ENCODE peak calls at places on chromosomes 2 and 18, in eight cellular contexts. G is HepG2, V is transverse colon, M is SK-N-SH, Y is A549, W is GM12878, Q is ovary, X is tibial nerve. O is an unnamed sample.

GRCh38 chr2:222538535-222538934 is 114.2 kb downstream of the SGPP2 start:
- DNase-seq in G (no peak), V (no peak), M (no peak), Y (no peak), W (no peak), Q (no peak), X (no peak), O (no peak)

GRCh38 chr18:22168360-22168921 is 948 bp upstream of the GATA6 start:
- DNase-seq in G (peak; percentile 28), V (peak; percentile 56), M (peak; percentile 41), Y (peak; percentile 45), W (no peak), Q (peak; percentile 47), X (no peak), O (peak; percentile 72)

GRCh38 chr2:70743677-70744076 is 24.3 kb downstream of the ADD2 start:
- DNase-seq in G (no peak), V (no peak), M (no peak), Y (no peak), W (no peak), Q (no peak), X (no peak), O (no peak)

GRCh38 chr2:182763311-182763912 is 47.4 kb downstream of the DNAJC10 start:
- DNase-seq in G (peak; percentile 62), V (no peak), M (peak; percentile 19), Y (peak; percentile 55), W (no peak), Q (no peak), X (no peak), O (no peak)

GRCh38 chr2:172788871-172789270 is 53.2 kb downstream of the RAPGEF4 start:
- DNase-seq in G (no peak), V (no peak), M (no peak), Y (no peak), W (no peak), Q (no peak), X (no peak), O (no peak)

GRCh38 chr2:199458017-199458805 is 472 bp upstream of the SATB2 start:
- DNase-seq in G (no peak), V (no peak), M (no peak), Y (peak; percentile 71), W (no peak), Q (no peak), X (no peak), O (no peak)

GRCh38 chr2:141906673-141907072 is 224.1 kb downstream of the LRP1B start:
- DNase-seq in G (no peak), V (no peak), M (no peak), Y (no peak), W (no peak), Q (no peak), X (no peak), O (no peak)

GRCh38 chr2:151260492-151261239 is 997 bp downstream of the RBM43 start:
- DNase-seq in G (no peak), V (no peak), M (no peak), Y (no peak), W (peak; percentile 3), Q (no peak), X (no peak), O (no peak)

GRCh38 chr2:207184348-207184747 is 18.6 kb upstream of the KLF7 start:
- DNase-seq in G (no peak), V (no peak), M (no peak), Y (no peak), W (no peak), Q (no peak), X (no peak), O (no peak)

GRCh38 chr2:238238766-238239551 is 879 bp downstream of the HES6 start:
- DNase-seq in G (no peak), V (peak; percentile 43), M (peak; percentile 72), Y (no peak), W (no peak), Q (no peak), X (no peak), O (no peak)

GRCh38 chr2:227545990-227546389 is 52.7 kb upstream of the SCYGR2 start:
- DNase-seq in G (peak; percentile 40), V (no peak), M (no peak), Y (peak; percentile 60), W (no peak), Q (no peak), X (no peak), O (no peak)

GRCh38 chr2:173327421-173327820 is 27.3 kb upstream of the CDCA7 start:
- DNase-seq in G (no peak), V (no peak), M (no peak), Y (no peak), W (no peak), Q (no peak), X (no peak), O (no peak)

GRCh38 chr2:194539436-194539835 is 1117.6 kb upstream of the SLC39A10 start:
- DNase-seq in G (no peak), V (no peak), M (no peak), Y (no peak), W (no peak), Q (no peak), X (no peak), O (no peak)

GRCh38 chr2:72828840-72829507 is 3.1 kb upstream of the EXOC6B start:
- DNase-seq in G (no peak), V (no peak), M (no peak), Y (no peak), W (no peak), Q (no peak), X (no peak), O (no peak)

GRCh38 chr2:135839713-135840112 is 2.7 kb upstream of the LCT start:
- DNase-seq in G (no peak), V (no peak), M (peak; percentile 38), Y (no peak), W (no peak), Q (no peak), X (no peak), O (no peak)

GRCh38 chr18:6054443-6054842 is 159.1 kb upstream of the TMEM200C start:
- DNase-seq in G (no peak), V (no peak), M (peak; percentile 46), Y (no peak), W (no peak), Q (no peak), X (no peak), O (no peak)

GRCh38 chr2:237715459-237715947 is 83.1 kb upstream of the RBM44 start:
- DNase-seq in G (peak; percentile 92), V (peak; percentile 70), M (no peak), Y (no peak), W (no peak), Q (no peak), X (no peak), O (peak; percentile 54)

GRCh38 chr18:9422816-9423519 is 52.3 kb upstream of the RALBP1 start:
- DNase-seq in G (no peak), V (peak; percentile 56), M (no peak), Y (no peak), W (no peak), Q (no peak), X (no peak), O (peak; percentile 46)

GRCh38 chr2:150981826-150982225 is 279.8 kb downstream of the RBM43 start:
- DNase-seq in G (no peak), V (no peak), M (no peak), Y (no peak), W (no peak), Q (no peak), X (no peak), O (no peak)

GRCh38 chr2:47697000-47697601 is 85.8 kb upstream of the MSH6 start:
- DNase-seq in G (no peak), V (no peak), M (no peak), Y (no peak), W (peak; percentile 41), Q (no peak), X (no peak), O (no peak)

GRCh38 chr2:11180653-11181052 is 25.4 kb downstream of the SLC66A3 start:
- DNase-seq in G (no peak), V (no peak), M (no peak), Y (no peak), W (no peak), Q (no peak), X (no peak), O (no peak)

GRCh38 chr2:11179196-11179595 is 23.9 kb downstream of the SLC66A3 start:
- DNase-seq in G (no peak), V (no peak), M (no peak), Y (no peak), W (no peak), Q (no peak), X (no peak), O (no peak)

GRCh38 chr2:11175293-11175795 is 20.1 kb downstream of the SLC66A3 start:
- DNase-seq in G (no peak), V (no peak), M (no peak), Y (no peak), W (no peak), Q (no peak), X (no peak), O (no peak)

GRCh38 chr2:11179899-11180298 is 24.6 kb downstream of the SLC66A3 start:
- DNase-seq in G (no peak), V (no peak), M (no peak), Y (no peak), W (no peak), Q (no peak), X (no peak), O (no peak)

GRCh38 chr2:11177871-11178598 is 22.8 kb downstream of the SLC66A3 start:
- DNase-seq in G (peak; percentile 38), V (no peak), M (peak; percentile 50), Y (no peak), W (no peak), Q (no peak), X (no peak), O (no peak)
- TF ChIP-seq EP300 in G (no peak), V (no peak), M (no peak), Y (no peak), W (no peak), Q (no peak), X (no peak), O (no peak)

GRCh38 chr18:76621782-76622495 is 126.9 kb upstream of the ZNF516 start:
- DNase-seq in G (no peak), V (no peak), M (no peak), Y (no peak), W (no peak), Q (no peak), X (no peak), O (no peak)
- TF ChIP-seq EP300 in G (no peak), V (no peak), M (no peak), Y (no peak), W (no peak), Q (no peak), X (no peak), O (no peak)

GRCh38 chr2:119586085-119586484 is 41.8 kb downstream of the CFAP221 start:
- DNase-seq in G (no peak), V (no peak), M (no peak), Y (no peak), W (no peak), Q (no peak), X (no peak), O (no peak)
- TF ChIP-seq EP300 in G (no peak), V (no peak), M (no peak), Y (no peak), W (no peak), Q (no peak), X (no peak), O (no peak)

DNA sequence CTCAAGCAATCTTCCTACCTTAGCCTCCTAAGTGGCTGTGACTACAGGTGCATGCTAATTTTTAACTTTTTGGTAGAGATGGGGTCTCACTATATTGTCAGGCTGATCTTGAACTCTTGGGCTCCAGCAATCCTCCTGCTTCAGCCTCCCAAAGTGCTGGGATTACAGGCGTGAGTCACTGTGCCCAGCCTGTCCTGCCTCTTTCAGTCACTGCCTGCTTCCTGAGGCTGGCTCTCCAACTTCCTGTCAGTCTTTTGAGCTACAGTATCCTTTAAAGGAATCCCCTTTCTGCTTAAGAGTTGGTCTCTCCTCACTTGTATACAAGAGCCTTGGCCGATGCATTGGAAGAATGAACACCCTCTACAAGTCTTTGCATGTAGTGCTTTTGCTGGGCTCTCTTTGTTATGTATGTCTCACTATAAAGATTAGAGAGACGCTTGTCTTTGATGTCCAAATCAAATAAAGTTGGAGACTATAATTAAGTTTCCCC is 88.4 kb upstream of the SMAD2 start:
- DNase-seq in G (no peak), V (no peak), M (no peak), Y (no peak), W (no peak), Q (no peak), X (no peak), O (peak; percentile 14)
- TF ChIP-seq EP300 in G (no peak), V (no peak), M (no peak), Y (no peak), W (no peak), Q (no peak), X (no peak), O (no peak)